ENCODE peak calls at places on chromosomes 2 and 18, in ten cellular contexts. One of them, this sample, is unnamed.

GRCh38 chr2:240418311-240418710 is 17.2 kb upstream of the GPC1 start:
- DNase-seq in endothelial cell: no peak
- DNase-seq in mammary epithelial cell: no peak
- DNase-seq in GM12865: no peak
- DNase-seq in fibroblast of mammary gland: no peak
- DNase-seq in astrocyte of the spinal cord: no peak
- DNase-seq in BE2C: no peak
- DNase-seq in A549: no peak
- DNase-seq in cardiac fibroblast: no peak
- DNase-seq in fibroblast of lung: no peak
- DNase-seq in this sample: no peak

GRCh38 chr2:5696741-5697521 is 4.7 kb downstream of the SOX11 start:
- DNase-seq in endothelial cell: peak; percentile 62
- DNase-seq in mammary epithelial cell: no peak
- DNase-seq in GM12865: no peak
- DNase-seq in fibroblast of mammary gland: no peak
- DNase-seq in astrocyte of the spinal cord: peak; percentile 72
- DNase-seq in BE2C: no peak
- DNase-seq in A549: no peak
- DNase-seq in cardiac fibroblast: peak; percentile 25
- DNase-seq in fibroblast of lung: peak; percentile 68
- DNase-seq in this sample: peak; percentile 73

GRCh38 chr2:197205590-197206215 is 104.9 kb downstream of the ANKRD44 start:
- DNase-seq in endothelial cell: no peak
- DNase-seq in mammary epithelial cell: no peak
- DNase-seq in GM12865: peak; percentile 79
- DNase-seq in fibroblast of mammary gland: no peak
- DNase-seq in astrocyte of the spinal cord: no peak
- DNase-seq in BE2C: no peak
- DNase-seq in A549: no peak
- DNase-seq in cardiac fibroblast: no peak
- DNase-seq in fibroblast of lung: no peak
- DNase-seq in this sample: no peak

GRCh38 chr18:61581578-61582204 is 248.5 kb downstream of the CDH20 start:
- DNase-seq in endothelial cell: peak; percentile 90
- DNase-seq in mammary epithelial cell: peak; percentile 59
- DNase-seq in GM12865: peak; percentile 60
- DNase-seq in fibroblast of mammary gland: peak; percentile 46
- DNase-seq in astrocyte of the spinal cord: peak; percentile 61
- DNase-seq in BE2C: peak; percentile 56
- DNase-seq in A549: peak; percentile 35
- DNase-seq in cardiac fibroblast: peak; percentile 69
- DNase-seq in fibroblast of lung: peak; percentile 50
- DNase-seq in this sample: peak; percentile 87

GRCh38 chr18:43312891-43313290 is 35.6 kb upstream of the SYT4 start:
- DNase-seq in endothelial cell: no peak
- DNase-seq in mammary epithelial cell: peak; percentile 41
- DNase-seq in GM12865: no peak
- DNase-seq in fibroblast of mammary gland: peak; percentile 30
- DNase-seq in astrocyte of the spinal cord: peak; percentile 26
- DNase-seq in BE2C: no peak
- DNase-seq in A549: no peak
- DNase-seq in cardiac fibroblast: no peak
- DNase-seq in fibroblast of lung: peak; percentile 47
- DNase-seq in this sample: no peak

GRCh38 chr2:41736105-41736567 is 311.7 kb upstream of the PKDCC start:
- DNase-seq in endothelial cell: no peak
- DNase-seq in mammary epithelial cell: peak; percentile 22
- DNase-seq in GM12865: peak; percentile 68
- DNase-seq in fibroblast of mammary gland: peak; percentile 49
- DNase-seq in astrocyte of the spinal cord: no peak
- DNase-seq in BE2C: no peak
- DNase-seq in A549: no peak
- DNase-seq in cardiac fibroblast: no peak
- DNase-seq in fibroblast of lung: peak; percentile 11
- DNase-seq in this sample: no peak

GRCh38 chr2:240254337-240255164 is 114.1 kb upstream of the OTOS start:
- DNase-seq in endothelial cell: no peak
- DNase-seq in mammary epithelial cell: no peak
- DNase-seq in GM12865: no peak
- DNase-seq in fibroblast of mammary gland: no peak
- DNase-seq in astrocyte of the spinal cord: no peak
- DNase-seq in BE2C: no peak
- DNase-seq in A549: no peak
- DNase-seq in cardiac fibroblast: no peak
- DNase-seq in fibroblast of lung: no peak
- DNase-seq in this sample: no peak

GRCh38 chr2:171813729-171814128 is 80.3 kb downstream of the SLC25A12 start:
- DNase-seq in endothelial cell: no peak
- DNase-seq in mammary epithelial cell: no peak
- DNase-seq in GM12865: no peak
- DNase-seq in fibroblast of mammary gland: no peak
- DNase-seq in astrocyte of the spinal cord: no peak
- DNase-seq in BE2C: no peak
- DNase-seq in A549: no peak
- DNase-seq in cardiac fibroblast: no peak
- DNase-seq in fibroblast of lung: no peak
- DNase-seq in this sample: no peak

GRCh38 chr18:36899289-36899688 is 70.4 kb downstream of the KIAA1328 start:
- DNase-seq in endothelial cell: no peak
- DNase-seq in mammary epithelial cell: peak; percentile 26
- DNase-seq in GM12865: peak; percentile 56
- DNase-seq in fibroblast of mammary gland: peak; percentile 59
- DNase-seq in astrocyte of the spinal cord: peak; percentile 9
- DNase-seq in BE2C: no peak
- DNase-seq in A549: peak; percentile 55
- DNase-seq in cardiac fibroblast: no peak
- DNase-seq in fibroblast of lung: no peak
- DNase-seq in this sample: no peak

GRCh38 chr2:43513216-43513615 is 82.6 kb downstream of the THADA start:
- DNase-seq in endothelial cell: no peak
- DNase-seq in mammary epithelial cell: no peak
- DNase-seq in GM12865: peak; percentile 38
- DNase-seq in fibroblast of mammary gland: no peak
- DNase-seq in astrocyte of the spinal cord: no peak
- DNase-seq in BE2C: no peak
- DNase-seq in A549: no peak
- DNase-seq in cardiac fibroblast: peak; percentile 15
- DNase-seq in fibroblast of lung: peak; percentile 59
- DNase-seq in this sample: no peak

DNA sequence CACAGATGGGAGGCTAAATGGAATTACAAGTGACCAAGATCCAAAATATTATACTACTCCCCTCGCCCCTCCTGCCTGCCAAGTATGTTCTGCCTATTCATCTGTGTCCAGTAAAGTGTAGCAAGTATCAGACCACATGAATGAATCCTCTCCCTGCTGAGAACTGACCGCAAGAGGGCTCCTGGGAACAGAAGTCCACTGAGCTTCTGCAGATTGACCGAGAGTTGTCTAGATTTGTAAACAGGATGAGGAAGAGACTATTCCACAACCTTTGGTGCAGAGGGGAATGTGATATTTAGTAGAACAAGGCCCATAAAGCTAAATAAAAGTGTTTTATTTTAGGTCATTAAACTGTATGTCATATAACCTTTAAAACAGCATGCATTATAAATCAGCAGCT is 376.9 kb downstream of the DCC start:
- DNase-seq in endothelial cell: peak; percentile 4
- DNase-seq in mammary epithelial cell: no peak
- DNase-seq in GM12865: peak; percentile 23
- DNase-seq in fibroblast of mammary gland: peak; percentile 16
- DNase-seq in astrocyte of the spinal cord: peak; percentile 53
- DNase-seq in BE2C: peak; percentile 4
- DNase-seq in A549: peak; percentile 39
- DNase-seq in cardiac fibroblast: peak; percentile 6
- DNase-seq in fibroblast of lung: no peak
- DNase-seq in this sample: no peak
- TF ChIP-seq CTCF in endothelial cell: no peak
- TF ChIP-seq CTCF in mammary epithelial cell: no peak
- TF ChIP-seq CTCF in GM12865: no peak
- TF ChIP-seq CTCF in fibroblast of mammary gland: no peak
- TF ChIP-seq CTCF in astrocyte of the spinal cord: peak; percentile 31
- TF ChIP-seq CTCF in BE2C: no peak
- TF ChIP-seq CTCF in A549: peak; percentile 14
- TF ChIP-seq CTCF in cardiac fibroblast: no peak
- TF ChIP-seq CTCF in fibroblast of lung: peak; percentile 13
- TF ChIP-seq CTCF in this sample: no peak

GRCh38 chr2:96685592-96686459 is 43.3 kb downstream of the FER1L5 start:
- DNase-seq in endothelial cell: no peak
- DNase-seq in mammary epithelial cell: no peak
- DNase-seq in GM12865: no peak
- DNase-seq in fibroblast of mammary gland: peak; percentile 3
- DNase-seq in astrocyte of the spinal cord: peak; percentile 25
- DNase-seq in BE2C: peak; percentile 79
- DNase-seq in A549: no peak
- DNase-seq in cardiac fibroblast: peak; percentile 62
- DNase-seq in fibroblast of lung: peak; percentile 8
- DNase-seq in this sample: no peak

GRCh38 chr2:96688649-96689430 is 46.3 kb downstream of the FER1L5 start:
- DNase-seq in endothelial cell: no peak
- DNase-seq in mammary epithelial cell: no peak
- DNase-seq in GM12865: no peak
- DNase-seq in fibroblast of mammary gland: no peak
- DNase-seq in astrocyte of the spinal cord: no peak
- DNase-seq in BE2C: no peak
- DNase-seq in A549: no peak
- DNase-seq in cardiac fibroblast: no peak
- DNase-seq in fibroblast of lung: no peak
- DNase-seq in this sample: no peak

GRCh38 chr2:96687266-96687665 is 44.7 kb downstream of the FER1L5 start:
- DNase-seq in endothelial cell: no peak
- DNase-seq in mammary epithelial cell: no peak
- DNase-seq in GM12865: no peak
- DNase-seq in fibroblast of mammary gland: no peak
- DNase-seq in astrocyte of the spinal cord: no peak
- DNase-seq in BE2C: no peak
- DNase-seq in A549: peak; percentile 18
- DNase-seq in cardiac fibroblast: no peak
- DNase-seq in fibroblast of lung: no peak
- DNase-seq in this sample: no peak

GRCh38 chr2:96689431-96689991 is 46.9 kb downstream of the FER1L5 start:
- DNase-seq in endothelial cell: no peak
- DNase-seq in mammary epithelial cell: no peak
- DNase-seq in GM12865: no peak
- DNase-seq in fibroblast of mammary gland: no peak
- DNase-seq in astrocyte of the spinal cord: no peak
- DNase-seq in BE2C: no peak
- DNase-seq in A549: no peak
- DNase-seq in cardiac fibroblast: no peak
- DNase-seq in fibroblast of lung: no peak
- DNase-seq in this sample: no peak

DNA sequence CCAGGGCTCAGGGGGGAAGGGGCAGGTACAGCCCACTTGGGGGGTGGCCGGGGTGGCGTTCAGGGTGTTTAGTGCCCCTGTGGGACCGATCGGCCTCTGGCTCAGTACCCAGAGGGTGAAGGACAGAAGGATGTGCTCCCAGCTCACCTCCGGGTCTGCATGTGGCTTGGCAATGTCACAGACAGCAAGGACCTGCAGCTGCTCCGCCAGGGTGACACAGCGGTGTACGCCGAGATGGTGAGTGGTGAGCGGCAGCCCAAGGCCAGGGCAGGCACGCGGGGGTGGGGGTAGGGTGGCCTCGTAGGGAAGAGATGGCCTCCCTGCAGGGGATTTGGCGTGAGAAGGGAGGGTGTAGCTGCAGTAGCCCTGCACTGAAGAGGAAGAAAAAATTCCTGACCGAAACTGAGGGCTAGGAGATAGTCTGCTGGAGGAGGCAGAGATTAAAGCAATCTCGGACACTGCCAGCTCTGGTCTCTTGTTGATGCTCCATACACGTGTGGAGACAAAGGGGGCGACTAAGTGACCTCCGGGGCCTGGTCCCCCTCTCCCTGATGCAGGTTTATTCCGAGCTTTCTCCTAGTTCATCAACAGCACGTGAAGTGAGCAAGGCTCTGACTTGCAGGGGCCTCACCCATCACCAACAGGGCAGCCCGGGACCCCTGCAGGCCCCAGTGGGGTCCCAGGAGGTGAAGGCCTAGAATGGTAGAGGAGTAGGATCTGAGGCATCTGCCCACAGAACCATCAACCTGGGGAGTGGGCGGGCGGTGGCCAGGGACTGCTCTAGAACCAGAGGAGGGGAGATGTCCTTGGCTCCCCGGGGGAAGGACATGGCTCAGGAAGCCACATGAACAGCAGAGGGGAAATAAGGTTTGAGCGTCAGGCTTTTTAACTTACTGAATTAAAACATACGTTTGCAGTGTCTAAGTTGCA is 45.4 kb downstream of the FER1L5 start:
- DNase-seq in endothelial cell: no peak
- DNase-seq in mammary epithelial cell: no peak
- DNase-seq in GM12865: no peak
- DNase-seq in fibroblast of mammary gland: no peak
- DNase-seq in astrocyte of the spinal cord: no peak
- DNase-seq in BE2C: no peak
- DNase-seq in A549: no peak
- DNase-seq in cardiac fibroblast: no peak
- DNase-seq in fibroblast of lung: no peak
- DNase-seq in this sample: no peak
- TF ChIP-seq CTCF in endothelial cell: no peak
- TF ChIP-seq CTCF in mammary epithelial cell: no peak
- TF ChIP-seq CTCF in GM12865: no peak
- TF ChIP-seq CTCF in fibroblast of mammary gland: no peak
- TF ChIP-seq CTCF in astrocyte of the spinal cord: no peak
- TF ChIP-seq CTCF in BE2C: no peak
- TF ChIP-seq CTCF in A549: no peak
- TF ChIP-seq CTCF in cardiac fibroblast: no peak
- TF ChIP-seq CTCF in fibroblast of lung: no peak
- TF ChIP-seq CTCF in this sample: no peak

DNA sequence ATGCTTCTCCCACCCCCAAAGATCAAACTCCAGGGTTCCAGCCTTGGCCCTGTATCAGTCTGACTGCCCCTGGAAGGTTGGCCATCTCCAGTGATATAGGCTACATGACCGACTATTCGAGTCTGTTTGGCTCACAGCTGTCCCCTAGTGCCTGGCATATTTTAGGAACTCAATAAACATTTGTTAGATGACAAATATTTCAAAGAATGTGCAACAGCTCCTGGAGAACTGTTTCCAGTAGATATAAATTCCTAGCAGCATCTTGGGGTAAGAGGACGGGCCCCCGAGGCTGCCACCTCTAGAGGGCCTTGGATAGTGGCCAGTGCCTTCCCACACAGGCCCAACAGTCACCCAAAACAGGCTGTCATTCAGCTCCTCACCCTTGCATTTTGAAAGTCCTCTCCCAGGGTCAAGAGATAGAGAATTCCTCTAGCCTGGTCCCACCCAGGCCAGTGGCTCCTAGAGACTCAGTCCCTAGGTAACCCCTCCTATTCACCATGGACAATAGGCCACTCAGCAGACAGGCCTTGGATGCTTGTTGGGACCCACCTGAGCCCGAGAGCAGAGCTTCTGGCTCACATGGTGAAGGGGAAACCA is 45.1 kb upstream of the ATP6V1B1 start:
- DNase-seq in endothelial cell: no peak
- DNase-seq in mammary epithelial cell: no peak
- DNase-seq in GM12865: no peak
- DNase-seq in fibroblast of mammary gland: no peak
- DNase-seq in astrocyte of the spinal cord: no peak
- DNase-seq in BE2C: no peak
- DNase-seq in A549: no peak
- DNase-seq in cardiac fibroblast: no peak
- DNase-seq in fibroblast of lung: no peak
- DNase-seq in this sample: no peak
- TF ChIP-seq CTCF in endothelial cell: no peak
- TF ChIP-seq CTCF in mammary epithelial cell: no peak
- TF ChIP-seq CTCF in GM12865: no peak
- TF ChIP-seq CTCF in fibroblast of mammary gland: no peak
- TF ChIP-seq CTCF in astrocyte of the spinal cord: peak; percentile 0
- TF ChIP-seq CTCF in BE2C: no peak
- TF ChIP-seq CTCF in A549: no peak
- TF ChIP-seq CTCF in cardiac fibroblast: no peak
- TF ChIP-seq CTCF in fibroblast of lung: no peak
- TF ChIP-seq CTCF in this sample: no peak

GRCh38 chr2:49770919-49771318 is 616.6 kb upstream of the FSHR start:
- DNase-seq in endothelial cell: peak; percentile 66
- DNase-seq in mammary epithelial cell: peak; percentile 31
- DNase-seq in GM12865: peak; percentile 54
- DNase-seq in fibroblast of mammary gland: peak; percentile 9
- DNase-seq in astrocyte of the spinal cord: peak; percentile 9
- DNase-seq in BE2C: peak; percentile 74
- DNase-seq in A549: peak; percentile 31
- DNase-seq in cardiac fibroblast: peak; percentile 6
- DNase-seq in fibroblast of lung: peak; percentile 9
- DNase-seq in this sample: peak; percentile 76
- TF ChIP-seq CTCF in endothelial cell: peak; percentile 44
- TF ChIP-seq CTCF in mammary epithelial cell: peak; percentile 65
- TF ChIP-seq CTCF in GM12865: peak; percentile 50
- TF ChIP-seq CTCF in fibroblast of mammary gland: peak; percentile 20
- TF ChIP-seq CTCF in astrocyte of the spinal cord: peak; percentile 49
- TF ChIP-seq CTCF in BE2C: peak; percentile 75
- TF ChIP-seq CTCF in A549: peak; percentile 9
- TF ChIP-seq CTCF in cardiac fibroblast: no peak
- TF ChIP-seq CTCF in fibroblast of lung: no peak
- TF ChIP-seq CTCF in this sample: peak; percentile 63

This sample was measured in glutamatergic neuron.